ENCODE peak calls at places on chromosome 13, in nine cellular contexts. One of them, this sample, is unnamed. For H3K27me3 and H3K9me3, the result is how much of the 10 kb centered on the place peaks cover.

GRCh38 chr13:113927661-113928581 is 46.0 kb downstream of the C13orf46 start:
- DNase-seq in H1: no peak
- DNase-seq in heart right ventricle: no peak
- DNase-seq in CD4-positive, alpha-beta memory T cell: no peak
- DNase-seq in adrenal gland: peak
- DNase-seq in PC-3: no peak
- DNase-seq in ovary: peak
- DNase-seq in esophagus squamous epithelium: no peak
- DNase-seq in cardiac muscle cell: no peak
- DNase-seq in this sample: no peak

GRCh38 chr13:97491452-97491851 is 57.5 kb downstream of the RAP2A start:
- DNase-seq in heart right ventricle: no peak
- DNase-seq in ovary: no peak
- DNase-seq in esophagus squamous epithelium: no peak
- DNase-seq in CD4-positive, alpha-beta memory T cell: no peak
- DNase-seq in cardiac muscle cell: no peak
- DNase-seq in adrenal gland: no peak
- DNase-seq in PC-3: no peak
- DNase-seq in H1: no peak
- DNase-seq in this sample: no peak

GRCh38 chr13:29454931-29455481 is 140.5 kb downstream of the SLC7A1 start:
- DNase-seq in H1: no peak
- DNase-seq in heart right ventricle: no peak
- DNase-seq in cardiac muscle cell: no peak
- DNase-seq in ovary: no peak
- DNase-seq in esophagus squamous epithelium: no peak
- DNase-seq in adrenal gland: no peak
- DNase-seq in PC-3: peak
- DNase-seq in CD4-positive, alpha-beta memory T cell: no peak
- DNase-seq in this sample: no peak

GRCh38 chr13:79307866-79308298 is 98.2 kb downstream of the RBM26 start:
- DNase-seq in heart right ventricle: no peak
- DNase-seq in CD4-positive, alpha-beta memory T cell: no peak
- DNase-seq in H1: no peak
- DNase-seq in cardiac muscle cell: no peak
- DNase-seq in PC-3: peak
- DNase-seq in ovary: peak
- DNase-seq in esophagus squamous epithelium: no peak
- DNase-seq in adrenal gland: peak
- DNase-seq in this sample: no peak

GRCh38 chr13:40596484-40596883 is 70.0 kb downstream of the FOXO1 start:
- DNase-seq in cardiac muscle cell: no peak
- DNase-seq in adrenal gland: no peak
- DNase-seq in CD4-positive, alpha-beta memory T cell: peak
- DNase-seq in PC-3: no peak
- DNase-seq in ovary: no peak
- DNase-seq in H1: no peak
- DNase-seq in esophagus squamous epithelium: no peak
- DNase-seq in heart right ventricle: no peak
- DNase-seq in this sample: peak

GRCh38 chr13:73039201-73040108 is 19.4 kb upstream of the KLF5 start:
- DNase-seq in PC-3: peak
- DNase-seq in CD4-positive, alpha-beta memory T cell: no peak
- DNase-seq in esophagus squamous epithelium: no peak
- DNase-seq in ovary: no peak
- DNase-seq in H1: no peak
- DNase-seq in cardiac muscle cell: no peak
- DNase-seq in adrenal gland: no peak
- DNase-seq in heart right ventricle: no peak
- DNase-seq in this sample: no peak

GRCh38 chr13:65856464-65856863 is 1373.7 kb downstream of the PCDH9 start:
- DNase-seq in cardiac muscle cell: no peak
- DNase-seq in heart right ventricle: no peak
- DNase-seq in esophagus squamous epithelium: no peak
- DNase-seq in ovary: no peak
- DNase-seq in CD4-positive, alpha-beta memory T cell: no peak
- DNase-seq in H1: no peak
- DNase-seq in adrenal gland: no peak
- DNase-seq in PC-3: no peak
- DNase-seq in this sample: no peak

GRCh38 chr13:50228527-50228926 is 213.3 kb downstream of the KCNRG start:
- DNase-seq in ovary: no peak
- DNase-seq in heart right ventricle: no peak
- DNase-seq in PC-3: no peak
- DNase-seq in cardiac muscle cell: no peak
- DNase-seq in esophagus squamous epithelium: no peak
- DNase-seq in H1: no peak
- DNase-seq in CD4-positive, alpha-beta memory T cell: no peak
- DNase-seq in adrenal gland: no peak
- DNase-seq in this sample: no peak

GRCh38 chr13:31982540-31982939 is 49.0 kb upstream of the FRY start:
- DNase-seq in CD4-positive, alpha-beta memory T cell: no peak
- DNase-seq in heart right ventricle: peak
- DNase-seq in H1: no peak
- DNase-seq in esophagus squamous epithelium: no peak
- DNase-seq in adrenal gland: peak
- DNase-seq in cardiac muscle cell: no peak
- DNase-seq in ovary: no peak
- DNase-seq in PC-3: peak
- DNase-seq in this sample: no peak

GRCh38 chr13:23268441-23268840 is 87.7 kb downstream of the SGCG start:
- DNase-seq in adrenal gland: no peak
- DNase-seq in CD4-positive, alpha-beta memory T cell: no peak
- DNase-seq in cardiac muscle cell: no peak
- DNase-seq in ovary: no peak
- DNase-seq in esophagus squamous epithelium: no peak
- DNase-seq in heart right ventricle: no peak
- DNase-seq in H1: no peak
- DNase-seq in PC-3: no peak
- DNase-seq in this sample: no peak

GRCh38 chr13:102400619-102401125 is 1.2 kb downstream of the FGF14 start:
- DNase-seq in adrenal gland: no peak
- DNase-seq in PC-3: no peak
- DNase-seq in CD4-positive, alpha-beta memory T cell: peak
- DNase-seq in cardiac muscle cell: no peak
- DNase-seq in esophagus squamous epithelium: no peak
- DNase-seq in ovary: no peak
- DNase-seq in heart right ventricle: peak
- DNase-seq in H1: no peak
- DNase-seq in this sample: no peak

GRCh38 chr13:112809332-112810310 is 119.8 kb downstream of the ATP11A start:
- DNase-seq in H1: no peak
- DNase-seq in CD4-positive, alpha-beta memory T cell: no peak
- DNase-seq in PC-3: no peak
- DNase-seq in ovary: no peak
- DNase-seq in heart right ventricle: no peak
- DNase-seq in esophagus squamous epithelium: no peak
- DNase-seq in adrenal gland: no peak
- DNase-seq in cardiac muscle cell: no peak
- DNase-seq in this sample: no peak

DNA sequence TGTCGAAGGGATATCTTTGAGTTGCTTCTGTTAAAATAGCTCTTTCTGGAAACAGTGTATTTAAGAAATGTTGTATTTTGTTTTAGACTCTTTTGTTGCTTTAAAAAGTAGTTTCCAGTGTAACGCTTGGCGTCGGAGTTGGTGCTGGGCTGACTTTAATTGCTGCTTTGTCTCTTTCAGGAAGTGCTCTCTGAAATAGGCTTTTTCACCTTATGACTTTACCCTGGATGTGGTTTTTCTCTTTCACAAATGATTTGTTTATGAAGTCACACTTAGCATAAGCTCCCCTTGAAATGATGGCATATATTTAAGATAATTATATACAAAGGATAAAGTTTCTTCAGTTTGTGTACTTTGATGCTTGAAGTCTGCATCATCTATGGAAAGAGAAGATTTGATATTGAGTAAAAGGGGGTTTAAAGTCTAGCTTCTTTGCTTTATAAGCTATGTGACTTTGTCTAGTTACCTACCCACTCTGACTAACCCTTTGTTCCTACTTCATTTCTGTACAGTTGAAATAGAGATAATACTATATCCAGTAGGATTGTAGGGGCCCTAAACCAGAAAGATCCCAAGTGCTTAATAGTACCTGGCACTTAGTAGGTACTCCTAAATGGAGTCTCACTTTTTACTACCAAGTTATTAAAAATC is at the start of gene GPR18:
- DNase-seq in adrenal gland: no peak
- DNase-seq in cardiac muscle cell: no peak
- DNase-seq in ovary: no peak
- DNase-seq in heart right ventricle: no peak
- DNase-seq in H1: no peak
- DNase-seq in PC-3: no peak
- DNase-seq in CD4-positive, alpha-beta memory T cell: peak
- DNase-seq in esophagus squamous epithelium: no peak
- DNase-seq in this sample: peak
- H3K4me3 ChIP-seq in adrenal gland: no peak
- H3K4me3 ChIP-seq in cardiac muscle cell: no peak
- H3K4me3 ChIP-seq in ovary: no peak
- H3K4me3 ChIP-seq in heart right ventricle: no peak
- H3K4me3 ChIP-seq in H1: no peak
- H3K4me3 ChIP-seq in PC-3: no peak
- H3K4me3 ChIP-seq in CD4-positive, alpha-beta memory T cell: peak
- H3K4me3 ChIP-seq in esophagus squamous epithelium: peak
- H3K4me3 ChIP-seq in this sample: peak

GRCh38 chr13:94672400-94672799 is 39.9 kb downstream of the SOX21 start:
- DNase-seq in ovary: no peak
- DNase-seq in heart right ventricle: no peak
- DNase-seq in cardiac muscle cell: no peak
- DNase-seq in H1: no peak
- DNase-seq in CD4-positive, alpha-beta memory T cell: no peak
- DNase-seq in esophagus squamous epithelium: no peak
- DNase-seq in PC-3: no peak
- DNase-seq in adrenal gland: no peak
- DNase-seq in this sample: no peak

GRCh38 chr13:94664889-94665288 is 47.5 kb downstream of the SOX21 start:
- DNase-seq in esophagus squamous epithelium: no peak
- DNase-seq in PC-3: no peak
- DNase-seq in CD4-positive, alpha-beta memory T cell: no peak
- DNase-seq in adrenal gland: no peak
- DNase-seq in heart right ventricle: no peak
- DNase-seq in H1: no peak
- DNase-seq in cardiac muscle cell: no peak
- DNase-seq in ovary: no peak
- DNase-seq in this sample: no peak

GRCh38 chr13:94666065-94666464 is 46.3 kb downstream of the SOX21 start:
- DNase-seq in H1: no peak
- DNase-seq in cardiac muscle cell: no peak
- DNase-seq in PC-3: no peak
- DNase-seq in adrenal gland: no peak
- DNase-seq in CD4-positive, alpha-beta memory T cell: no peak
- DNase-seq in ovary: no peak
- DNase-seq in esophagus squamous epithelium: no peak
- DNase-seq in heart right ventricle: no peak
- DNase-seq in this sample: no peak

GRCh38 chr13:94662274-94662945 is 49.9 kb downstream of the SOX21 start:
- DNase-seq in PC-3: no peak
- DNase-seq in CD4-positive, alpha-beta memory T cell: no peak
- DNase-seq in esophagus squamous epithelium: no peak
- DNase-seq in adrenal gland: no peak
- DNase-seq in cardiac muscle cell: no peak
- DNase-seq in H1: no peak
- DNase-seq in heart right ventricle: no peak
- DNase-seq in ovary: no peak
- DNase-seq in this sample: no peak

DNA sequence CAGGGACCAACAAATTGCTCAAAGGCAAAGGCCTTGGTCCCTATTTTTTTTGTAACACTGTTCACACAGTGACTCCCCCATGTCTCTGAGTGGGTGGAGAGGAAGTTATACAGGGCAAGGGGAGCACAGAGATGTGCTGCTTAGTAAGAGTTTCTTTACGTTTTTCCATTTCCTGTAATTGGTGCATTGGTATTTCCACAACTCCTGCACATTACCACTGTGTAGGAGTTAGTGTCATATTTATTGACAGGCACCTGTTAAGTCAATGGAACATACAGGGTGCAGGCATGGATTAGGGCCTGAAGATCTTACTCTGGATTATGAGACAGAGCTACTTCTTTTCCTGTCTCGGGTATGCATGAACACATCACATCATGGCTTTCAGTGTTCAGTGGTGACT is 45.2 kb downstream of the SOX21 start:
- DNase-seq in esophagus squamous epithelium: no peak
- DNase-seq in heart right ventricle: no peak
- DNase-seq in CD4-positive, alpha-beta memory T cell: no peak
- DNase-seq in ovary: no peak
- DNase-seq in H1: no peak
- DNase-seq in PC-3: no peak
- DNase-seq in cardiac muscle cell: no peak
- DNase-seq in adrenal gland: no peak
- DNase-seq in this sample: no peak
- H3K27me3 ChIP-seq in esophagus squamous epithelium: under half
- H3K27me3 ChIP-seq in heart right ventricle: under half
- H3K27me3 ChIP-seq in CD4-positive, alpha-beta memory T cell: under half
- H3K27me3 ChIP-seq in ovary: under half
- H3K27me3 ChIP-seq in H1: under half
- H3K27me3 ChIP-seq in PC-3: under half
- H3K27me3 ChIP-seq in cardiac muscle cell: under half
- H3K27me3 ChIP-seq in adrenal gland: under half
- H3K27me3 ChIP-seq in this sample: under half

GRCh38 chr13:105033999-105034398 is 1501.5 kb downstream of the EFNB2 start:
- DNase-seq in H1: no peak
- DNase-seq in PC-3: no peak
- DNase-seq in adrenal gland: no peak
- DNase-seq in esophagus squamous epithelium: no peak
- DNase-seq in cardiac muscle cell: peak
- DNase-seq in CD4-positive, alpha-beta memory T cell: no peak
- DNase-seq in heart right ventricle: no peak
- DNase-seq in ovary: no peak
- DNase-seq in this sample: no peak
- H3K9me3 ChIP-seq in H1: under half
- H3K9me3 ChIP-seq in PC-3: under half
- H3K9me3 ChIP-seq in adrenal gland: under half
- H3K9me3 ChIP-seq in esophagus squamous epithelium: under half
- H3K9me3 ChIP-seq in cardiac muscle cell: under half
- H3K9me3 ChIP-seq in CD4-positive, alpha-beta memory T cell: under half
- H3K9me3 ChIP-seq in heart right ventricle: under half
- H3K9me3 ChIP-seq in ovary: under half
- H3K9me3 ChIP-seq in this sample: under half

DNA sequence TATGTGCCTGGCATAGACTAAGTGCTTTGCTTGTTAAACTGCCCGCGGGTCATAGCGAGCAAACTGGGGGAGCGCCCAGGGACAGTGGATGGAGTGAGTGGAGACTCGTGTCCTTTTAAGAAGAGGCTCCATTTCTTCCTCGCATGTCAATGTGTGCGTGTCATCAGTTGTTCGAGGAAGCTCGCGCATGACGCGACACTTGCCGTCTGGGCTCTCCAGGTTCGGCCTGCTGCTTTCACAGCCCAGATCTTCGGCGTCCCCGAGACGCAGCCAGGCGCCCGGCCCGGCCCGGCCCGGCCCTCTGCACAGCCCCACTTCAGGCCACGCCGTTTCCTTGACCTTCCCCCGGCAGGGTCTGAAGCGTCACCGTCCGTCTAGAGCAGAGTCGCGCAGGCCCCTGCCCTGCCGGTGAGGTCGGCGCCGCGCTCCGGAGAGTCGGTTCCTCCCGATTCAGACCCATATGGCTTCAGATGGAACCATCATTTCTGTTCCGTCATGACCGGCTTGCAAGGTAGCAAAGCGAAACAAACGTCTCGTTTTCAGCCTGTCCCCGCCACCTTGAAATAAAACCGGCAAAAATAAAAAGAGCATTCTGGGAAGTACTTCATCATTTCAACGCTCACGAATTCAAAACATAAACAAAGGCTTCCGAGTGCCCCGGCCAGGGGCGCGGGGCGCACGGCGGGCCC is 604 bp upstream of the ARHGEF7 start:
- DNase-seq in CD4-positive, alpha-beta memory T cell: no peak
- DNase-seq in adrenal gland: peak
- DNase-seq in cardiac muscle cell: peak
- DNase-seq in H1: no peak
- DNase-seq in PC-3: no peak
- DNase-seq in heart right ventricle: peak
- DNase-seq in ovary: peak
- DNase-seq in esophagus squamous epithelium: no peak
- DNase-seq in this sample: no peak
- H3K4me3 ChIP-seq in CD4-positive, alpha-beta memory T cell: no peak
- H3K4me3 ChIP-seq in adrenal gland: no peak
- H3K4me3 ChIP-seq in cardiac muscle cell: peak
- H3K4me3 ChIP-seq in H1: peak
- H3K4me3 ChIP-seq in PC-3: peak
- H3K4me3 ChIP-seq in heart right ventricle: peak
- H3K4me3 ChIP-seq in ovary: peak
- H3K4me3 ChIP-seq in esophagus squamous epithelium: peak
- H3K4me3 ChIP-seq in this sample: peak